ENCODE peak calls at places on chromosomes 7 and 10, in four cellular contexts. T, Z, W and O are unnamed samples.

GRCh38 chr10:95758351-95759025 is 2.5 kb downstream of the ENTPD1 start:
- DNase-seq in T (no peak), Z (no peak), W (no peak), O (peak; percentile 26)

GRCh38 chr7:18667466-18667865 is 171.9 kb downstream of the HDAC9 start:
- DNase-seq in T (no peak), W (peak; percentile 78), Z (no peak), O (peak; percentile 64)

GRCh38 chr7:1693991-1694524 is 24.0 kb downstream of the ELFN1 start:
- DNase-seq in W (peak; percentile 56), T (no peak), Z (peak; percentile 42), O (peak; percentile 45)

GRCh38 chr7:155141562-155141961 is 71.4 kb downstream of the HTR5A start:
- DNase-seq in Z (no peak), W (no peak), T (no peak), O (no peak)

GRCh38 chr10:130805635-130806030 is 505.9 kb downstream of the TCERG1L start:
- DNase-seq in T (no peak), W (no peak), Z (no peak), O (no peak)

GRCh38 chr7:108239501-108240225 is 109.5 kb upstream of the LAMB4 start:
- DNase-seq in W (no peak), Z (no peak), T (no peak), O (no peak)

GRCh38 chr7:92137531-92137930 is 3.3 kb upstream of the CYP51A1 start:
- DNase-seq in T (no peak), Z (no peak), W (no peak), O (no peak)

GRCh38 chr10:60704480-60704879 is 73.8 kb upstream of the CDK1 start:
- DNase-seq in T (no peak), Z (no peak), W (peak; percentile 33), O (no peak)

GRCh38 chr10:104260775-104261115 is 6.1 kb downstream of the GSTO1 start:
- DNase-seq in W (peak; percentile 79), Z (no peak), T (no peak), O (peak; percentile 79)

GRCh38 chr10:13271552-13272163 is 28.2 kb downstream of the PHYH start:
- DNase-seq in W (no peak), T (peak; percentile 23), Z (peak; percentile 79), O (peak; percentile 8)

GRCh38 chr7:81460646-81461045 is 309.2 kb downstream of the HGF start:
- DNase-seq in Z (no peak), W (no peak), T (no peak), O (no peak)

GRCh38 chr7:137094-137861 is 55.1 kb upstream of the FAM20C start:
- DNase-seq in Z (no peak), W (no peak), T (no peak), O (no peak)

GRCh38 chr10:128062837-128063563 is 63.2 kb downstream of the MKI67 start:
- DNase-seq in W (no peak), Z (peak; percentile 90), T (no peak), O (no peak)

GRCh38 chr10:515674-516073 is 173.8 kb downstream of the DIP2C start:
- DNase-seq in Z (no peak), W (no peak), T (no peak), O (no peak)

GRCh38 chr10:72310241-72310633 is 36.5 kb downstream of the DDIT4 start:
- DNase-seq in Z (peak; percentile 68), W (no peak), T (no peak), O (peak; percentile 36)

GRCh38 chr7:112449353-112449752 is 907 bp upstream of the IFRD1 start:
- DNase-seq in Z (no peak), T (peak; percentile 63), W (peak; percentile 41), O (peak; percentile 49)

GRCh38 chr7:29196191-29196590 is 1.6 kb downstream of the CHN2 start:
- DNase-seq in T (no peak), Z (no peak), W (no peak), O (no peak)

GRCh38 chr7:35286986-35287385 is 33.1 kb upstream of the TBX20 start:
- DNase-seq in Z (no peak), T (no peak), W (no peak), O (no peak)

GRCh38 chr10:6204341-6205191 is 1.8 kb downstream of the PFKFB3 start:
- DNase-seq in W (peak; percentile 86), T (peak; percentile 63), Z (no peak), O (peak; percentile 85)

GRCh38 chr10:123109466-123109865 is 26.3 kb upstream of the HMX3 start:
- DNase-seq in W (no peak), T (no peak), Z (no peak), O (no peak)

GRCh38 chr10:29795856-29796255 is 161.1 kb upstream of the SVIL start:
- DNase-seq in T (no peak), W (peak; percentile 54), Z (no peak), O (peak; percentile 45)
- H3K4me3 ChIP-seq in T (no peak overlapping the region), W (no peak overlapping the region), Z (no peak overlapping the region), O (no peak overlapping the region)

DNA sequence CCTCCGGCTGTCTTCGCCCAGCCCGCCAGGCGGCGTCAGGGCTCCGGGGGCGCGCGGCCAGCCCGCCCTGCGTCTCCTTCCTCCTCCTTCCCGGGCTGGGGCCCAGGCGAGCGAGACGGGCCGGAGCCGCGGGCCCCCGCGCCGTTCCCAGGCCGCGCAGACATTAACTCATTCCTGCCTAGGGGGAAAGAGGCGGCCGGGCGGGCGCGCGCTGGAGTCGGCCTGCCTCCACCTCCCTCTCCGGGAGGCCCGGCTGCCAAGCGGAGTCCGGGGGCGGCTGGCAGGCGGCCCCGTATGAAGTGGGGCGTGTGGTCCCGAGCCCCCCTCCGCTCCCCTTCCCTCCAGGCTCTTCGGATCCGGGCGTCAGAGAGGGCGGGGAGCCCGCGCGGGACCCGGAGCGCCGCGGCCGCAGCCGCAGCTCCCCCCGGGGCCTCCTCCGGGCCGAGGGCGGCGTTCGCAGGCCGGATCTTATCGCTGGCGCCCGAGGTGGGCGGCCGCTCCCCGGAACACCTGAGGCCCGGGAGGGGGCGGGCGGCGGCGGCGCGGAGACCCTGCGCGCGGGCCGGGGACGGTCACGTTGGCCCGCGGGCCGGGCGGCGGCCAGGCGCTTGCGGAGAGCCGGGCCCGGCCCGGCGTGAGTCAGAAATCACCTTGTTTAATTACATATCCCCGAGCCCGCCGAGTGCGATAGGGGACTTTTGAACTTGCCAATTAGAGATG is 43.1 kb downstream of the LDB3 start:
- DNase-seq in W (peak; percentile 92), Z (peak; percentile 96), T (peak; percentile 87), O (peak; percentile 83)
- TF ChIP-seq CTCF in W (no peak), Z (peak; percentile 90), T (peak; percentile 70), O (peak; percentile 42)

DNA sequence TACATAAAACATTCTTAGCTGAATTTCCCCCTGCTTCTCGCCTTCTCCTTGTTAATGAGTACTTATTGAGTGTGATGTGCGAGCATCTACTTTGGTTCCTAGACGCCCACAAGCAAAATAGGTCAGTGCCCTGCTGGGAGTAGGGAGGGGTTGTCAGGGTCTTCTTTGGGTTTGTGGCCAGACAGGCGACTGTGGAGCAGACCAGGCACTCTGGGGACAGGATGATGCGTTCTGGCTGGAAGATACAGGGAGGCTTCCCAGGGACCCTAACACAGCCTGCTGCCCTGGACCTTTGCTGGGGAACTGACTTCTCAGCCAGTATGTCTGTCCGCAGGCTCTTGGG is 227.2 kb downstream of the CUX1 start:
- DNase-seq in Z (no peak), T (no peak), W (peak; percentile 14), O (no peak)
- H3K4me3 ChIP-seq in Z (no peak overlapping the region), T (no peak overlapping the region), W (no peak overlapping the region), O (no peak overlapping the region)

DNA sequence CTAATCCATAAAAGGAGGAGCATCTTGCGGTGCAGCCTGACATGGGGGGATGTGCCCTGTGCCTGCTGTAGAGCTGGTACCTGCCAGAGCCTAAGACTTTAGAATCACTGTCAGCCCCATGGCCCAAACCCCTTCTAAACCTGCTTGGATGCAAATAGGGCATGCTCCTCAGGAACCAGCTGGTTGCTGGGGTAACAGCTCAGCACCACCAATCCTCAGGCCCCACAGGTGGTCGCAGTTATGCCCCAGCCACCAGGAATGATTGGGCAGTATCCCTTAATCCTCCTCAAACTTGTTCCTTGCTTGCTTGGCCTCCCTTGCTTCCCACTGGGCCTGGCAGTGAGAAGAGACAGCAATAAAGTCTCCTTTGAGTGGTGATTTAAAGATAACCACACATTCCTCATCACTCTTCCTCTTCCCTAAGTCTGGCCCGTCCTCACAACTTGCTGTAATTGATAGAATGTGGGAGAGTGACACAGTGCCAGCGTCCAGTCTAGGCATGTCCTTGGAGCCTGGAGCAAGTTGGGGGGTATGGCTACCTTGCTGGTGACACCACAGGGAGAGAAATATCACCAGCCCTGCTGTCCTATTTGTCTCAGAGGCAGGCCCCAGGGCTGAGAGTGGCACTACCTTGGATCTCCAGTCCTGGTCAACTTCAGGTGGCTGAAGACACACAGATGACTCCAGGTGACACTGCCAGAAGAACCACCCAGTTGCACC is 43.0 kb downstream of the VSTM4 start:
- DNase-seq in T (no peak), Z (peak; percentile 56), W (no peak), O (no peak)
- TF ChIP-seq CTCF in T (no peak), Z (no peak), W (no peak), O (no peak)

GRCh38 chr10:86970887-86971145 is 2.5 kb downstream of the ADIRF start:
- DNase-seq in W (no peak), Z (no peak), T (no peak), O (no peak)

GRCh38 chr10:86970152-86970886 is 2.0 kb downstream of the ADIRF start:
- DNase-seq in W (peak; percentile 39), T (peak; percentile 55), Z (peak; percentile 88), O (peak; percentile 67)

GRCh38 chr10:86968271-86968993 is at the start of gene ADIRF:
- DNase-seq in T (no peak), Z (peak; percentile 83), W (no peak), O (peak; percentile 28)

GRCh38 chr10:86968994-86969355 is 693 bp downstream of the ADIRF start:
- DNase-seq in T (no peak), Z (no peak), W (no peak), O (no peak)

DNA sequence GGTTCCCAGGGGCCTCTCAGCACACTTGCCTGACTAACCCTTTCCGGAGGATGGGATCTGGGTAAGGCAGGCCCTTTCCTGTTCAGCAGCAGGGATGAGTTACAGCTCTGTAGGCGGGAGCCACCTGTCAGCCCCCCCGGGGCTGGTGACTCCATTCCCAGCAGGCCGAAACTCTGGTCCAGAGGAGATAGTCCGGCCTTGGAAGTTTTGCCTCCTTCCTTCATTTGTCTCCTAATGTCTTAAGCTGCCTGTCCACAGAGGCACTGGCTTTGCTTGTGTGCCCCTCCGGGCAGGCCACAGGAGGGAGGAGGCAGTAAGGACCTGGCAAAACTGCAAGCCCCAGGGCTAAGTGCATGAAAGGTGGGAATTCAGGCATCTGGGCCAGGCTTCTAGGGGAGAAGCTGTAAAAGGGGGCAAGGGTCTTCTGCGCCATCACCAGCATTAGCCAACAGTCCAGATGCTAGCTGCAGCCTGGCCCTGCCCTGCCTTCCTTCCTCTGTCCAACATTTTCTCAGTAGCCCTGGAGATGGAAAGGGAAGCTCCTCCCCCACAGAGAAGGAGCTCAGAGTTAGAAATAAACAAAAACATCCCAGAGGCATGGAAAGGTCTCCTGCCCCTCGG is 1.2 kb downstream of the ADIRF start:
- DNase-seq in Z (no peak), W (peak; percentile 29), T (no peak), O (peak; percentile 81)
- H3K4me3 ChIP-seq in Z (peak overlapping the region; percentile 46), W (peak overlapping the region; percentile 34), T (no peak overlapping the region), O (peak overlapping the region; percentile 66)

DNA sequence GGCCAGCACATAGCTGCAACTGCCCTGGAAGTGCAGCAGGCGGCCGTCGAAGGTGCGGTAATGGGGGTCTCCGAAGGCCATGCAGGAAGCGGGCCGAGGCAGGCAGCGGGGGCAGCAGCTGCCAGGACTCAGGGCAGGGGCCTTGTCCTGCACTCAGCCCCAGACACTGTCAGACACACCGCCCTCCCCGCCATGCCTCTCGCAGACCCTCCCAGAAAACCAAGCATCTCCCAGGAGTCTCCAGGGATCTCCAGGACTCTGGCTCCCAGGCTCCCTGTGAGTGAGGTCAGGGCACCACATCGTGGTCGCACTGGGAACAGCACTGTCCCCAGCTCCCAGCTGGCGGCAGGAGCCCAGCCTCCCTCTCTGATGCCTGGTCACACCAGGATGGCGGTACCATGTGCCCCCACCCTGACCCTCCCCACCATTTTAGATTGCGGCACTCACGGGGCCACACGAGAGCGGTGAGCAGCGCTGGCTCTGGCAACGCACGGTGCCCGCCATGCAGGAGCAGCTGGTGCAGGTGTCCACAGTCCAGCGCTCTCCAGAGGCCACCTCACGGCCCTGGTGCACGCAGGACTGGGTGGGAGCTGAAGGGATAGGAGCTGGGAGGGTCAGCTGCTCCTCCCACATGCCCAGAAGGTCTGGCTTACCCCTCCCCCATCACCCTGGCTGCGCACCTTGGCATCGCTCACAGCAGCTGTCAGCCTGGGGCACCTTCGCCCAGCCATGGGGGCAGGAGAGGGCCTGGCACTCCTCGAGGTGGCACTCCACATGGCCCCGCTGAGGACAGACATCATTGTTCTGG is 17.5 kb downstream of the ATP6V1F start:
- DNase-seq in T (peak; percentile 57), Z (peak; percentile 78), W (peak; percentile 51), O (peak; percentile 58)
- TF ChIP-seq CTCF in T (peak; percentile 63), Z (peak; percentile 45), W (peak; percentile 86), O (peak; percentile 74)